ENCODE peak calls at places on chromosomes 12 and 14, in ten cellular contexts. I, Z, F, B, O, L, S, H, U and C are unnamed samples.

GRCh38 chr12:56333197-56333678 is 562 bp downstream of the PAN2 start:
- DNase-seq in I (no peak), U (peak), F (no peak), Z (no peak), S (no peak), B (peak), H (no peak), L (peak), O (no peak), C (no peak)

GRCh38 chr12:1533602-1534304 is 60.6 kb downstream of the FBXL14 start:
- DNase-seq in I (no peak), B (peak), F (no peak), O (no peak), Z (no peak), L (no peak), H (peak), S (peak), U (no peak), C (no peak)

GRCh38 chr12:127928615-127929014 is 338.4 kb upstream of the TMEM132C start:
- DNase-seq in B (peak), I (no peak), O (no peak), Z (no peak), F (no peak), H (no peak), U (no peak), S (no peak), L (no peak), C (no peak)

GRCh38 chr12:17992002-17992656 is 97.9 kb downstream of the RERGL start:
- DNase-seq in Z (no peak), I (no peak), U (peak), S (peak), L (peak), O (peak), F (peak), B (peak), H (no peak), C (peak)

GRCh38 chr12:132631357-132632065 is 12.9 kb downstream of the P2RX2 start:
- DNase-seq in H (no peak), L (no peak), S (no peak), Z (no peak), F (no peak), O (no peak), U (peak), I (no peak), B (no peak), C (no peak)

GRCh38 chr12:94289551-94290312 is 141.4 kb downstream of the PLXNC1 start:
- DNase-seq in H (no peak), I (no peak), L (peak), F (no peak), O (peak), B (peak), S (no peak), U (no peak), Z (no peak), C (peak)

GRCh38 chr14:24246765-24247212 is 4.4 kb upstream of the TINF2 start:
- DNase-seq in H (no peak), B (no peak), L (no peak), O (no peak), I (no peak), Z (no peak), F (no peak), S (no peak), U (no peak), C (no peak)

GRCh38 chr12:16603916-16604575 is 1.9 kb downstream of the LMO3 start:
- DNase-seq in O (no peak), U (peak), F (peak), S (peak), B (no peak), L (peak), H (no peak), Z (no peak), I (no peak), C (peak)

GRCh38 chr14:53874704-53875103 is 81.9 kb downstream of the BMP4 start:
- DNase-seq in S (no peak), B (no peak), I (no peak), H (no peak), F (no peak), Z (no peak), L (no peak), O (no peak), U (no peak), C (no peak)

GRCh38 chr14:100610511-100611217 is 23.4 kb upstream of the BEGAIN start:
- DNase-seq in U (no peak), Z (no peak), F (no peak), B (peak), H (no peak), L (peak), O (no peak), I (no peak), S (no peak), C (no peak)

GRCh38 chr14:105527381-105528196 is 1.2 kb downstream of the TMEM121 start:
- DNase-seq in H (no peak), U (no peak), S (no peak), F (no peak), Z (no peak), O (no peak), B (no peak), I (no peak), L (no peak), C (no peak)

GRCh38 chr12:84070311-84070710 is 842.3 kb downstream of the SLC6A15 start:
- DNase-seq in U (no peak), S (no peak), L (no peak), Z (no peak), I (peak), O (no peak), F (no peak), B (peak), H (no peak), C (no peak)

GRCh38 chr12:4069046-4070010 is 196.1 kb upstream of the PARP11 start:
- DNase-seq in L (peak), I (no peak), H (no peak), O (no peak), Z (no peak), U (no peak), S (no peak), B (no peak), F (no peak), C (no peak)

GRCh38 chr12:115898670-115899069 is 378.8 kb downstream of the MED13L start:
- DNase-seq in F (no peak), H (no peak), I (no peak), L (no peak), S (no peak), Z (no peak), O (no peak), B (no peak), U (no peak), C (no peak)

GRCh38 chr12:54042970-54043744 is 10.3 kb downstream of the HOXC5 start:
- DNase-seq in L (no peak), O (no peak), B (no peak), S (no peak), F (no peak), U (no peak), Z (no peak), H (no peak), I (no peak), C (no peak)

GRCh38 chr12:121964813-121965643 is 46.6 kb downstream of the CFAP251 start:
- DNase-seq in F (no peak), S (no peak), Z (no peak), O (no peak), U (no peak), B (peak), L (peak), I (no peak), H (no peak), C (no peak)

GRCh38 chr12:93784339-93785086 is 107.3 kb downstream of the CRADD start:
- DNase-seq in O (no peak), S (no peak), Z (no peak), L (no peak), I (peak), F (no peak), U (no peak), B (peak), H (peak), C (no peak)

GRCh38 chr14:96901227-96901626 is 104.0 kb downstream of the VRK1 start:
- DNase-seq in U (no peak), B (no peak), H (no peak), I (no peak), S (no peak), Z (no peak), F (no peak), L (no peak), O (no peak), C (no peak)

GRCh38 chr12:39103552-39104165 is 198.3 kb upstream of the CPNE8 start:
- DNase-seq in B (peak), H (no peak), Z (no peak), L (peak), I (no peak), U (peak), S (peak), O (peak), F (peak), C (peak)

GRCh38 chr14:98408713-98409112 is 863.3 kb downstream of the BCL11B start:
- DNase-seq in B (no peak), O (no peak), I (no peak), H (no peak), L (no peak), U (no peak), Z (no peak), S (no peak), F (no peak), C (no peak)

GRCh38 chr12:27859648-27860047 is 79.6 kb upstream of the MANSC4 start:
- DNase-seq in O (no peak), Z (no peak), S (no peak), H (no peak), U (no peak), I (no peak), F (no peak), L (peak), B (peak), C (no peak)

GRCh38 chr12:106254724-106255123 is 6.9 kb upstream of the CKAP4 start:
- DNase-seq in F (no peak), S (peak), I (no peak), O (no peak), Z (no peak), L (no peak), B (no peak), H (no peak), U (peak), C (no peak)

GRCh38 chr12:53613821-53614220 is 12.4 kb downstream of the ATF7 start:
- DNase-seq in Z (no peak), F (no peak), B (peak), H (no peak), U (no peak), S (no peak), O (no peak), I (no peak), L (peak), C (no peak)

GRCh38 chr14:102554835-102555819 is 37.3 kb upstream of the RCOR1 start:
- DNase-seq in Z (peak), L (no peak), F (peak), O (no peak), U (peak), B (peak), I (peak), S (peak), H (peak), C (no peak)

GRCh38 chr12:116882742-116883141 is 1.5 kb upstream of the HRK start:
- DNase-seq in O (no peak), H (no peak), I (no peak), F (no peak), S (peak), Z (no peak), L (peak), U (no peak), B (peak), C (no peak)

GRCh38 chr12:55789893-55790292 is 27.6 kb downstream of the SARNP start:
- DNase-seq in B (no peak), F (no peak), U (no peak), I (no peak), H (no peak), Z (no peak), S (no peak), L (no peak), O (no peak), C (no peak)

GRCh38 chr12:103114296-103115055 is 157.0 kb downstream of the ASCL1 start:
- DNase-seq in O (no peak), H (no peak), F (no peak), L (peak), S (no peak), Z (no peak), U (no peak), B (no peak), I (no peak), C (no peak)

GRCh38 chr12:57777367-57777766 is 5.0 kb downstream of the EEF1AKMT3 start:
- DNase-seq in Z (no peak), H (no peak), F (no peak), O (no peak), L (no peak), S (no peak), I (no peak), U (no peak), B (no peak), C (no peak)

GRCh38 chr12:22692964-22693555 is 68.1 kb downstream of the ETNK1 start:
- DNase-seq in B (no peak), F (no peak), L (no peak), U (no peak), I (no peak), O (no peak), Z (no peak), S (no peak), H (no peak), C (no peak)

GRCh38 chr14:63499701-63500250 is 43.4 kb downstream of the PPP2R5E start:
- DNase-seq in F (no peak), I (no peak), S (no peak), O (no peak), Z (no peak), L (peak), U (no peak), H (no peak), B (peak), C (no peak)

GRCh38 chr14:75277796-75278421 is 719 bp upstream of the FOS start:
- DNase-seq in H (no peak), S (no peak), Z (no peak), I (no peak), U (no peak), O (peak), L (peak), B (no peak), F (no peak), C (no peak)

GRCh38 chr14:26602902-26603301 is 5.1 kb upstream of the NOVA1 start:
- DNase-seq in Z (no peak), U (no peak), I (no peak), O (no peak), S (no peak), L (no peak), B (no peak), H (no peak), F (no peak), C (no peak)

GRCh38 chr14:87508333-87508732 is 484.6 kb downstream of the GALC start:
- DNase-seq in B (peak), Z (no peak), F (no peak), H (no peak), L (peak), O (no peak), S (no peak), I (no peak), U (no peak), C (no peak)

GRCh38 chr12:113591480-113591971 is 119.9 kb upstream of the LHX5 start:
- DNase-seq in H (no peak), U (peak), Z (no peak), L (no peak), O (no peak), F (peak), I (no peak), S (peak), B (no peak), C (peak)